ENCODE peak calls at places on chromosomes 2 and 18, in four cellular contexts. One of them, this sample, is unnamed. For H3K4me1, the result is how much of the 10 kb centered on the place peaks cover.

GRCh38 chr18:48609820-48610815 is 71.3 kb downstream of the CTIF start:
- DNase-seq in H9: no peak
- DNase-seq in IMR-90: no peak
- DNase-seq in Karpas-422: no peak
- DNase-seq in this sample: peak

GRCh38 chr2:54560146-54560881 is 104.2 kb downstream of the SPTBN1 start:
- DNase-seq in H9: no peak
- DNase-seq in IMR-90: peak
- DNase-seq in Karpas-422: peak
- DNase-seq in this sample: no peak

GRCh38 chr2:42025151-42025582 is 22.7 kb upstream of the PKDCC start:
- DNase-seq in Karpas-422: no peak
- DNase-seq in IMR-90: peak
- DNase-seq in H9: peak
- DNase-seq in this sample: peak

GRCh38 chr2:1140389-1141003 is 189.8 kb downstream of the SNTG2 start:
- DNase-seq in IMR-90: no peak
- DNase-seq in Karpas-422: peak
- DNase-seq in H9: peak
- DNase-seq in this sample: peak

GRCh38 chr2:53253244-53253643 is 514.4 kb upstream of the CHAC2 start:
- DNase-seq in Karpas-422: peak
- DNase-seq in IMR-90: peak
- DNase-seq in H9: no peak
- DNase-seq in this sample: no peak

GRCh38 chr2:182038579-182038978 is 52.9 kb downstream of the PPP1R1C start:
- DNase-seq in H9: no peak
- DNase-seq in IMR-90: peak
- DNase-seq in Karpas-422: no peak
- DNase-seq in this sample: peak

GRCh38 chr2:219783551-219783950 is 156.1 kb downstream of the SLC4A3 start:
- DNase-seq in IMR-90: peak
- DNase-seq in H9: no peak
- DNase-seq in Karpas-422: no peak
- DNase-seq in this sample: no peak

GRCh38 chr2:40436093-40436475 is 15.8 kb downstream of the SLC8A1 start:
- DNase-seq in Karpas-422: no peak
- DNase-seq in H9: no peak
- DNase-seq in IMR-90: peak
- DNase-seq in this sample: no peak

GRCh38 chr2:223943561-223944008 is 1.6 kb downstream of the WDFY1 start:
- DNase-seq in H9: no peak
- DNase-seq in IMR-90: peak
- DNase-seq in Karpas-422: no peak
- DNase-seq in this sample: peak

GRCh38 chr2:144524190-144524957 is 4.5 kb upstream of the ZEB2 start:
- DNase-seq in IMR-90: no peak
- DNase-seq in H9: peak
- DNase-seq in Karpas-422: peak
- DNase-seq in this sample: no peak

GRCh38 chr2:41194235-41194634 is 742.3 kb upstream of the SLC8A1 start:
- DNase-seq in IMR-90: peak
- DNase-seq in H9: no peak
- DNase-seq in Karpas-422: no peak
- DNase-seq in this sample: no peak

GRCh38 chr18:62030091-62030985 is 137.5 kb upstream of the RNF152 start:
- DNase-seq in IMR-90: no peak
- DNase-seq in H9: no peak
- DNase-seq in Karpas-422: peak
- DNase-seq in this sample: peak

GRCh38 chr2:18435425-18436037 is 124.9 kb downstream of the RDH14 start:
- DNase-seq in H9: no peak
- DNase-seq in Karpas-422: peak
- DNase-seq in IMR-90: peak
- DNase-seq in this sample: peak

GRCh38 chr18:22368066-22368465 is 49.6 kb downstream of the CTAGE1 start:
- DNase-seq in H9: no peak
- DNase-seq in Karpas-422: no peak
- DNase-seq in IMR-90: no peak
- DNase-seq in this sample: no peak

DNA sequence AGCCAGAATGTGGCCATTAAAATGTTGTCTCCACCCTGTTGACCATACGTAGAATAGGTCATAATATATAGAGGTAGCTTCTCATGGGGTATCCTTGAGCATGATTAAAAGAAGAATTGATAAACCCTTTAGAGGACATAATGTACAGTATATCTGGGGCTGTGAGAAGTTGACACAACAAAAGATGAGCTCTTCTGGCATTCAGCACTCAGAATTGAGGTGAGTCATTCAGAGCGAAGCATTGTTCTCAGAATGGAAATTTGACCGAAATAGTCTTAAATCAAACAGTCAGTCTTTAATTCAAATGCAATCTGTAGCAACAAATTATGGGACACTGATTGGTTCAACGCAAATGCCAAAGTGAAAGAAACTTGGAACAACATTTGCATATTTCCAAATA is 47.3 kb downstream of the CTAGE1 start:
- DNase-seq in IMR-90: no peak
- DNase-seq in H9: no peak
- DNase-seq in Karpas-422: no peak
- DNase-seq in this sample: no peak
- H3K4me2 ChIP-seq in IMR-90: no peak
- H3K4me2 ChIP-seq in H9: no peak
- H3K4me2 ChIP-seq in Karpas-422: no peak
- H3K4me2 ChIP-seq in this sample: no peak

GRCh38 chr2:235639387-235639786 is 145.5 kb downstream of the AGAP1 start:
- DNase-seq in IMR-90: peak
- DNase-seq in Karpas-422: no peak
- DNase-seq in H9: no peak
- DNase-seq in this sample: no peak

GRCh38 chr2:235636471-235637005 is 142.7 kb downstream of the AGAP1 start:
- DNase-seq in H9: no peak
- DNase-seq in Karpas-422: no peak
- DNase-seq in IMR-90: no peak
- DNase-seq in this sample: no peak

GRCh38 chr2:235639885-235640284 is 146.0 kb downstream of the AGAP1 start:
- DNase-seq in IMR-90: no peak
- DNase-seq in H9: no peak
- DNase-seq in Karpas-422: no peak
- DNase-seq in this sample: no peak

GRCh38 chr2:235637906-235638305 is 144.1 kb downstream of the AGAP1 start:
- DNase-seq in IMR-90: no peak
- DNase-seq in H9: no peak
- DNase-seq in Karpas-422: no peak
- DNase-seq in this sample: no peak

DNA sequence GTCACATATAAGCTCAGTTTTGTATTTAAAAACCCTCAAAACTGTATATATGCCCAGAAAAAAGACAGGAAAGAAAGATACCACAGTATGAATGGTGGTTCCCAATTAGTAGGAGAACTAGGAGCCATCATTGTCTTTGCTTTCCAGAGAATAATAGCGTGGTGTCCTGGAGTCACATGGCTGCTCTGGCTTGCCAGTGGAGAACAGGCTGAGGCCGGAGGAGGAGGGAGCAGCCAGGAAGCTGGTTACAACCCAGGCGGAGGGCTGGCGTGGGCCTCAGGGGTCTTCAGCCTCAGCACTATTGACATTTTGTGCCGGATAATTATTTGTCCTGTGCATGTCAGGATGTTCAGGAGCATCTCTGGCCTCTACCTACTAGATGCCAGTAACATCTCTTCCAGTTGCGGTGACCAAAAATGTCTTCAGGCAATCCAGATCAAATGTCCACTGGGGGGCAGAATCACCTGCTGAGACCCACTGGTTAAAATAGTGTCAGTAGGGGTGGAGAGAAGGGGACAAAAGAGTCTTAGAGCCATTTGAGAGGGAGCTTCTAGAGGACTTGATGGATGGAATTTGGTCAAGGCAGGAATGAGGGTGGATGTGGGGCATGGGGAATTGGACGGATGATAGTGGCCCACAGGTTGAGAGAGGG is 144.8 kb downstream of the AGAP1 start:
- DNase-seq in H9: no peak
- DNase-seq in IMR-90: no peak
- DNase-seq in Karpas-422: peak
- DNase-seq in this sample: no peak
- H3K4me1 ChIP-seq in H9: under half
- H3K4me1 ChIP-seq in IMR-90: under half
- H3K4me1 ChIP-seq in Karpas-422: under half
- H3K4me1 ChIP-seq in this sample: under half

GRCh38 chr2:71226965-71227560 is at the start of gene PAIP2B:
- DNase-seq in IMR-90: peak
- DNase-seq in Karpas-422: peak
- DNase-seq in H9: peak
- DNase-seq in this sample: peak

GRCh38 chr2:71223767-71224333 is 3.1 kb downstream of the PAIP2B start:
- DNase-seq in H9: peak
- DNase-seq in Karpas-422: peak
- DNase-seq in IMR-90: peak
- DNase-seq in this sample: peak

GRCh38 chr2:71224457-71224856 is 2.4 kb downstream of the PAIP2B start:
- DNase-seq in IMR-90: no peak
- DNase-seq in Karpas-422: no peak
- DNase-seq in H9: no peak
- DNase-seq in this sample: no peak

GRCh38 chr2:71224935-71225334 is 2.0 kb downstream of the PAIP2B start:
- DNase-seq in Karpas-422: no peak
- DNase-seq in IMR-90: no peak
- DNase-seq in H9: no peak
- DNase-seq in this sample: no peak

GRCh38 chr2:71226391-71226964 is 425 bp downstream of the PAIP2B start:
- DNase-seq in IMR-90: no peak
- DNase-seq in Karpas-422: peak
- DNase-seq in H9: peak
- DNase-seq in this sample: no peak
- H3K4me2 ChIP-seq in IMR-90: peak
- H3K4me2 ChIP-seq in Karpas-422: peak
- H3K4me2 ChIP-seq in H9: peak
- H3K4me2 ChIP-seq in this sample: peak

GRCh38 chr2:99868260-99868659 is 274.1 kb downstream of the AFF3 start:
- DNase-seq in H9: no peak
- DNase-seq in Karpas-422: no peak
- DNase-seq in IMR-90: no peak
- DNase-seq in this sample: no peak

GRCh38 chr2:99865818-99866676 is 276.3 kb downstream of the AFF3 start:
- DNase-seq in IMR-90: peak
- DNase-seq in H9: no peak
- DNase-seq in Karpas-422: no peak
- DNase-seq in this sample: no peak

GRCh38 chr2:99864561-99865216 is 277.7 kb downstream of the AFF3 start:
- DNase-seq in IMR-90: peak
- DNase-seq in H9: no peak
- DNase-seq in Karpas-422: no peak
- DNase-seq in this sample: no peak

GRCh38 chr2:99865217-99865569 is 277.2 kb downstream of the AFF3 start:
- DNase-seq in H9: no peak
- DNase-seq in IMR-90: no peak
- DNase-seq in Karpas-422: no peak
- DNase-seq in this sample: no peak

DNA sequence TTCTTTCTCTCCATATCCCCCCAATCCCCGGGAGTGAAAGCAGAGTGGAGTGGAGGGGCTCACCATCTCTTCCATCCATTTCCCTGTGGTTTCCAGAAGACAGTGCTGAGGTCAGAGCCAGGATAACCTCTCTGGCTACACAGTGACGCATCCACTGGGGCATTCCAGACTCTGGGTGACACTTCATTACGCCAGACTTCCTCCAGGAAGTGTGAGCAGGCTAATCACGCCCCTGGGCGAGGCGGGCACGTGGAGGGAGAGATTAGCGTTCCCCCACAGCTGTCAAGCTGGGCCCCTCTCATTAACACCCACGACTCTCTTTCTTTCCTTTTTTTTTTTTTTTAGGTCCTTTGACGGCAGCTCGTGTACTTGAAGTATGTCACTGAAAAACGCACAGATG is 274.7 kb downstream of the AFF3 start:
- DNase-seq in Karpas-422: no peak
- DNase-seq in H9: no peak
- DNase-seq in IMR-90: peak
- DNase-seq in this sample: no peak
- H3K4me1 ChIP-seq in Karpas-422: under half
- H3K4me1 ChIP-seq in H9: under half
- H3K4me1 ChIP-seq in IMR-90: under half
- H3K4me1 ChIP-seq in this sample: under half

DNA sequence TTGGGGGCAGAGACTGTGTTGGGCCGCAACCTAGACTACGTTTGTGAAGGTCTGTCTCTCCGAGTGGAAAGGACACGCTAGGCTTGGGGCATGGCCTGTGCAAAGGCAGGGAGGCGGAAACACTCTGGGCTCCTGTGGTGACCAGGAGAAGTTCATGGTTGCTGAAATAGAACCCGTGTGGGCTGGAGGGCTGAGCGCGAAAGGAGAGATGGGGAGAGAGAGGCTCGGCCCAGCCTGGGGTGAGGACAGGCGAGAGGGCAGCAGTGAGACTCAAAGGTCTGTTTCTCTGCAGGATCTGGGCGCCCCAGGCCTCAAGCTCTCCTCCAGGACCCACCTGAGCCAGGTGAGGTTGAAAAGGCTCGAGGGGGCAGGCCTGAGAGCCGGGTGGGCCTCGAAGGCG is 1.3 kb downstream of the PRSS56 start:
- DNase-seq in Karpas-422: no peak
- DNase-seq in H9: no peak
- DNase-seq in IMR-90: no peak
- DNase-seq in this sample: no peak
- H3K4me2 ChIP-seq in Karpas-422: no peak
- H3K4me2 ChIP-seq in H9: no peak
- H3K4me2 ChIP-seq in IMR-90: no peak
- H3K4me2 ChIP-seq in this sample: no peak

GRCh38 chr2:158144914-158145625 is 43.4 kb downstream of the UPP2 start:
- DNase-seq in IMR-90: no peak
- DNase-seq in Karpas-422: no peak
- DNase-seq in H9: peak
- DNase-seq in this sample: no peak
- H3K4me1 ChIP-seq in IMR-90: under half
- H3K4me1 ChIP-seq in Karpas-422: under half
- H3K4me1 ChIP-seq in H9: under half
- H3K4me1 ChIP-seq in this sample: under half